ENCODE peak calls at places on chromosomes 1 and 21, in four cellular contexts. One of them, this sample, is unnamed.

GRCh38 chr1:20893931-20894330 is 106.8 kb upstream of the HP1BP3 start:
- DNase-seq in cardiac fibroblast: no peak
- DNase-seq in HuH-7: no peak
- DNase-seq in neural progenitor cell: no peak
- DNase-seq in this sample: peak

GRCh38 chr1:109438798-109439297 is 12.6 kb upstream of the PSMA5 start:
- DNase-seq in HuH-7: no peak
- DNase-seq in cardiac fibroblast: peak
- DNase-seq in neural progenitor cell: no peak
- DNase-seq in this sample: peak

GRCh38 chr1:119880063-119880462 is 16.3 kb downstream of the ADAM30 start:
- DNase-seq in cardiac fibroblast: no peak
- DNase-seq in neural progenitor cell: no peak
- DNase-seq in HuH-7: no peak
- DNase-seq in this sample: no peak

GRCh38 chr1:198056255-198056654 is 100.5 kb upstream of the NEK7 start:
- DNase-seq in neural progenitor cell: peak
- DNase-seq in HuH-7: peak
- DNase-seq in cardiac fibroblast: no peak
- DNase-seq in this sample: peak

GRCh38 chr1:36134805-36135339 is 9.8 kb upstream of the COL8A2 start:
- DNase-seq in cardiac fibroblast: peak
- DNase-seq in neural progenitor cell: peak
- DNase-seq in HuH-7: peak
- DNase-seq in this sample: no peak

GRCh38 chr1:1281533-1282321 is 1.5 kb downstream of the SCNN1D start:
- DNase-seq in cardiac fibroblast: no peak
- DNase-seq in HuH-7: no peak
- DNase-seq in neural progenitor cell: no peak
- DNase-seq in this sample: peak

GRCh38 chr1:36163426-36163825 is 7.5 kb downstream of the MAP7D1 start:
- DNase-seq in HuH-7: no peak
- DNase-seq in neural progenitor cell: no peak
- DNase-seq in cardiac fibroblast: no peak
- DNase-seq in this sample: no peak

GRCh38 chr1:207013321-207014085 is 19.1 kb downstream of the C1orf116 start:
- DNase-seq in cardiac fibroblast: no peak
- DNase-seq in neural progenitor cell: no peak
- DNase-seq in HuH-7: no peak
- DNase-seq in this sample: no peak

GRCh38 chr1:112257043-112257835 is 138.8 kb upstream of the CTTNBP2NL start:
- DNase-seq in neural progenitor cell: no peak
- DNase-seq in cardiac fibroblast: no peak
- DNase-seq in HuH-7: no peak
- DNase-seq in this sample: no peak

GRCh38 chr1:171718216-171718615 is 23.6 kb downstream of the VAMP4 start:
- DNase-seq in HuH-7: no peak
- DNase-seq in neural progenitor cell: no peak
- DNase-seq in cardiac fibroblast: no peak
- DNase-seq in this sample: no peak

GRCh38 chr1:101200513-101200912 is 36.3 kb upstream of the S1PR1 start:
- DNase-seq in cardiac fibroblast: peak
- DNase-seq in neural progenitor cell: no peak
- DNase-seq in HuH-7: no peak
- DNase-seq in this sample: peak

GRCh38 chr1:19863804-19864203 is 18.4 kb upstream of the OTUD3 start:
- DNase-seq in neural progenitor cell: no peak
- DNase-seq in HuH-7: no peak
- DNase-seq in cardiac fibroblast: peak
- DNase-seq in this sample: peak

GRCh38 chr21:29403291-29403690 is 104.6 kb downstream of the BACH1 start:
- DNase-seq in cardiac fibroblast: peak
- DNase-seq in HuH-7: no peak
- DNase-seq in neural progenitor cell: no peak
- DNase-seq in this sample: peak

GRCh38 chr1:21296509-21297354 is 6.5 kb upstream of the ECE1 start:
- DNase-seq in neural progenitor cell: no peak
- DNase-seq in cardiac fibroblast: no peak
- DNase-seq in HuH-7: no peak
- DNase-seq in this sample: no peak

GRCh38 chr21:46254208-46254975 is 25.8 kb upstream of the LSS start:
- DNase-seq in neural progenitor cell: no peak
- DNase-seq in HuH-7: no peak
- DNase-seq in cardiac fibroblast: no peak
- DNase-seq in this sample: no peak

GRCh38 chr1:2784854-2785630 is 16.5 kb downstream of the TTC34 start:
- DNase-seq in neural progenitor cell: no peak
- DNase-seq in cardiac fibroblast: no peak
- DNase-seq in HuH-7: no peak
- DNase-seq in this sample: no peak

GRCh38 chr1:28156821-28157220 is 19.7 kb downstream of the PTAFR start:
- DNase-seq in neural progenitor cell: no peak
- DNase-seq in HuH-7: no peak
- DNase-seq in cardiac fibroblast: peak
- DNase-seq in this sample: peak

GRCh38 chr1:25111706-25112105 is 120.6 kb downstream of the SYF2 start:
- DNase-seq in neural progenitor cell: no peak
- DNase-seq in HuH-7: no peak
- DNase-seq in cardiac fibroblast: no peak
- DNase-seq in this sample: no peak

GRCh38 chr1:221728037-221728505 is 13.8 kb downstream of the DUSP10 start:
- DNase-seq in HuH-7: no peak
- DNase-seq in cardiac fibroblast: no peak
- DNase-seq in neural progenitor cell: no peak
- DNase-seq in this sample: no peak

GRCh38 chr1:10399487-10399917 is 638 bp downstream of the PGD start:
- DNase-seq in cardiac fibroblast: peak
- DNase-seq in neural progenitor cell: no peak
- DNase-seq in HuH-7: no peak
- DNase-seq in this sample: peak

GRCh38 chr1:235077571-235078479 is 50.8 kb downstream of the TOMM20 start:
- DNase-seq in HuH-7: no peak
- DNase-seq in cardiac fibroblast: no peak
- DNase-seq in neural progenitor cell: no peak
- DNase-seq in this sample: no peak

GRCh38 chr1:54487571-54488050 is 60.4 kb upstream of the ACOT11 start:
- DNase-seq in HuH-7: no peak
- DNase-seq in cardiac fibroblast: peak
- DNase-seq in neural progenitor cell: peak
- DNase-seq in this sample: no peak

GRCh38 chr1:32724678-32725594 is 22.4 kb upstream of the SYNC start:
- DNase-seq in cardiac fibroblast: peak
- DNase-seq in neural progenitor cell: peak
- DNase-seq in HuH-7: no peak
- DNase-seq in this sample: peak